ENCODE peak calls at places on chromosomes 6 and 20, in ten cellular contexts. One of them, this sample, is unnamed.

GRCh38 chr20:64273109-64273508 is 17.6 kb downstream of the PCMTD2 start:
- DNase-seq in left ventricle myocardium inferior: no peak
- DNase-seq in neural progenitor cell: no peak
- DNase-seq in CD8-positive, alpha-beta T cell: no peak
- DNase-seq in AG09309: no peak
- DNase-seq in foreskin fibroblast: no peak
- DNase-seq in astrocyte of the spinal cord: no peak
- DNase-seq in thoracic aorta: no peak
- DNase-seq in NB4: no peak
- DNase-seq in fibroblast of the aortic adventitia: no peak
- DNase-seq in this sample: no peak

GRCh38 chr6:1110935-1111334 is 201.0 kb upstream of the FOXQ1 start:
- DNase-seq in left ventricle myocardium inferior: no peak
- DNase-seq in neural progenitor cell: no peak
- DNase-seq in CD8-positive, alpha-beta T cell: no peak
- DNase-seq in AG09309: no peak
- DNase-seq in foreskin fibroblast: no peak
- DNase-seq in astrocyte of the spinal cord: no peak
- DNase-seq in thoracic aorta: no peak
- DNase-seq in NB4: no peak
- DNase-seq in fibroblast of the aortic adventitia: no peak
- DNase-seq in this sample: no peak

GRCh38 chr6:21502682-21503081 is 90.9 kb upstream of the SOX4 start:
- DNase-seq in left ventricle myocardium inferior: no peak
- DNase-seq in neural progenitor cell: no peak
- DNase-seq in CD8-positive, alpha-beta T cell: no peak
- DNase-seq in AG09309: no peak
- DNase-seq in foreskin fibroblast: no peak
- DNase-seq in astrocyte of the spinal cord: no peak
- DNase-seq in thoracic aorta: no peak
- DNase-seq in NB4: no peak
- DNase-seq in fibroblast of the aortic adventitia: no peak
- DNase-seq in this sample: no peak

GRCh38 chr20:10603971-10604864 is 69.6 kb downstream of the JAG1 start:
- DNase-seq in left ventricle myocardium inferior: peak; percentile 31
- DNase-seq in neural progenitor cell: peak; percentile 91
- DNase-seq in CD8-positive, alpha-beta T cell: no peak
- DNase-seq in AG09309: peak; percentile 77
- DNase-seq in foreskin fibroblast: peak; percentile 88
- DNase-seq in astrocyte of the spinal cord: peak; percentile 92
- DNase-seq in thoracic aorta: no peak
- DNase-seq in NB4: no peak
- DNase-seq in fibroblast of the aortic adventitia: peak; percentile 89
- DNase-seq in this sample: no peak

GRCh38 chr6:39370021-39370420 is 47.5 kb upstream of the KCNK16 start:
- DNase-seq in left ventricle myocardium inferior: no peak
- DNase-seq in neural progenitor cell: no peak
- DNase-seq in CD8-positive, alpha-beta T cell: no peak
- DNase-seq in AG09309: no peak
- DNase-seq in foreskin fibroblast: no peak
- DNase-seq in astrocyte of the spinal cord: no peak
- DNase-seq in thoracic aorta: no peak
- DNase-seq in NB4: no peak
- DNase-seq in fibroblast of the aortic adventitia: no peak
- DNase-seq in this sample: no peak

GRCh38 chr6:27176096-27176495 is 71.4 kb upstream of the PRSS16 start:
- DNase-seq in left ventricle myocardium inferior: no peak
- DNase-seq in neural progenitor cell: no peak
- DNase-seq in CD8-positive, alpha-beta T cell: no peak
- DNase-seq in AG09309: no peak
- DNase-seq in foreskin fibroblast: no peak
- DNase-seq in astrocyte of the spinal cord: peak; percentile 15
- DNase-seq in thoracic aorta: no peak
- DNase-seq in NB4: peak; percentile 31
- DNase-seq in fibroblast of the aortic adventitia: peak; percentile 24
- DNase-seq in this sample: peak; percentile 13

GRCh38 chr20:63270606-63271325 is 1.8 kb upstream of the ARFGAP1 start:
- DNase-seq in left ventricle myocardium inferior: no peak
- DNase-seq in neural progenitor cell: no peak
- DNase-seq in CD8-positive, alpha-beta T cell: no peak
- DNase-seq in AG09309: no peak
- DNase-seq in foreskin fibroblast: peak; percentile 25
- DNase-seq in astrocyte of the spinal cord: no peak
- DNase-seq in thoracic aorta: no peak
- DNase-seq in NB4: peak; percentile 26
- DNase-seq in fibroblast of the aortic adventitia: no peak
- DNase-seq in this sample: no peak

GRCh38 chr6:157994126-157994795 is 12.6 kb downstream of the SYNJ2 start:
- DNase-seq in left ventricle myocardium inferior: no peak
- DNase-seq in neural progenitor cell: no peak
- DNase-seq in CD8-positive, alpha-beta T cell: no peak
- DNase-seq in AG09309: no peak
- DNase-seq in foreskin fibroblast: no peak
- DNase-seq in astrocyte of the spinal cord: no peak
- DNase-seq in thoracic aorta: no peak
- DNase-seq in NB4: no peak
- DNase-seq in fibroblast of the aortic adventitia: no peak
- DNase-seq in this sample: no peak

GRCh38 chr6:161542581-161542980 is 268.7 kb upstream of the AGPAT4 start:
- DNase-seq in left ventricle myocardium inferior: no peak
- DNase-seq in neural progenitor cell: no peak
- DNase-seq in CD8-positive, alpha-beta T cell: no peak
- DNase-seq in AG09309: no peak
- DNase-seq in foreskin fibroblast: no peak
- DNase-seq in astrocyte of the spinal cord: no peak
- DNase-seq in thoracic aorta: no peak
- DNase-seq in NB4: no peak
- DNase-seq in fibroblast of the aortic adventitia: no peak
- DNase-seq in this sample: no peak

GRCh38 chr6:90397929-90398674 is 101.5 kb upstream of the BACH2 start:
- DNase-seq in left ventricle myocardium inferior: no peak
- DNase-seq in neural progenitor cell: no peak
- DNase-seq in CD8-positive, alpha-beta T cell: peak; percentile 78
- DNase-seq in AG09309: no peak
- DNase-seq in foreskin fibroblast: no peak
- DNase-seq in astrocyte of the spinal cord: no peak
- DNase-seq in thoracic aorta: no peak
- DNase-seq in NB4: peak; percentile 34
- DNase-seq in fibroblast of the aortic adventitia: no peak
- DNase-seq in this sample: peak; percentile 21

GRCh38 chr6:143187173-143187908 is 126.7 kb downstream of the AIG1 start:
- DNase-seq in left ventricle myocardium inferior: no peak
- DNase-seq in neural progenitor cell: no peak
- DNase-seq in CD8-positive, alpha-beta T cell: no peak
- DNase-seq in AG09309: peak; percentile 85
- DNase-seq in foreskin fibroblast: peak; percentile 58
- DNase-seq in astrocyte of the spinal cord: peak; percentile 89
- DNase-seq in thoracic aorta: no peak
- DNase-seq in NB4: no peak
- DNase-seq in fibroblast of the aortic adventitia: peak; percentile 93
- DNase-seq in this sample: no peak

GRCh38 chr6:149834513-149835481 is 29.4 kb downstream of the LRP11 start:
- DNase-seq in left ventricle myocardium inferior: no peak
- DNase-seq in neural progenitor cell: peak; percentile 55
- DNase-seq in CD8-positive, alpha-beta T cell: peak; percentile 82
- DNase-seq in AG09309: no peak
- DNase-seq in foreskin fibroblast: no peak
- DNase-seq in astrocyte of the spinal cord: peak; percentile 77
- DNase-seq in thoracic aorta: peak; percentile 28
- DNase-seq in NB4: peak; percentile 74
- DNase-seq in fibroblast of the aortic adventitia: peak; percentile 87
- DNase-seq in this sample: peak; percentile 64

GRCh38 chr6:41257369-41258195 is 28.9 kb downstream of the TREM1 start:
- DNase-seq in left ventricle myocardium inferior: no peak
- DNase-seq in neural progenitor cell: no peak
- DNase-seq in CD8-positive, alpha-beta T cell: no peak
- DNase-seq in AG09309: peak; percentile 53
- DNase-seq in foreskin fibroblast: peak; percentile 67
- DNase-seq in astrocyte of the spinal cord: peak; percentile 61
- DNase-seq in thoracic aorta: no peak
- DNase-seq in NB4: no peak
- DNase-seq in fibroblast of the aortic adventitia: peak; percentile 66
- DNase-seq in this sample: no peak

DNA sequence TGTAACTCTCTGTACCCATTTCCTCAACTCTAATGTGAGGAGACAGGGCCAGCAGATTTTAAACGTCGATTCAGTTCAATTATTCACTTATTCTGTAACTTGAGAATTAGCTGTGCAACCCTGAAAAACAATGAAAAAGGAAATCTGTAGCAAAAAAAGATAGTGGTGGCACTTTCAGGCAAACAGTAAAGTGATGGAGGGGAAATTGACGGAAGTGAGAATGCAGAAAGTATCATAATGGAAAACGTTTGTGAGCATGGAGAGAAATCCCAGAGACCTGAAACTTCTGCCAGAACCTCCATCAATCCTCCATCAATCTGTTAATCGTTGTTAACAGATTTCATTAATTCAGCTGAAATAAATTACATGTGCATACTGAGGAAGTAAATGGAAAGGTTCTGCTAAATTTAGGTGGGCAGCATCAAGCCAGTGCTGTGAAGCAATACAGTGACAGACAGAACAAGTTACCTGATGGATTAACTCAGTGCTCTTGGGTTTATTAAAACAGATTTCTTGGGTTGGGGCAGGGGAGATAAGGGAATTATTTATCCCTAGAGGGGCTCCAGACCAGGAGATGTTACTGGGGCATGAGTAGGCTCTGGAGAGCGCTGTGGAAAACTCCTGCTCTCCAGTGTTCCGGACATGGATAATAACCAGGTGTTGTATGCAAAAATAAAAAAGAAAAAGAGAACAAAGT is 17.5 kb downstream of the KIZ start:
- DNase-seq in left ventricle myocardium inferior: no peak
- DNase-seq in neural progenitor cell: no peak
- DNase-seq in CD8-positive, alpha-beta T cell: no peak
- DNase-seq in AG09309: no peak
- DNase-seq in foreskin fibroblast: no peak
- DNase-seq in astrocyte of the spinal cord: no peak
- DNase-seq in thoracic aorta: no peak
- DNase-seq in NB4: no peak
- DNase-seq in fibroblast of the aortic adventitia: no peak
- DNase-seq in this sample: no peak
- H3K4me3 ChIP-seq in left ventricle myocardium inferior: no peak overlapping the region
- H3K4me3 ChIP-seq in neural progenitor cell: no peak overlapping the region
- H3K4me3 ChIP-seq in CD8-positive, alpha-beta T cell: no peak overlapping the region
- H3K4me3 ChIP-seq in AG09309: no peak overlapping the region
- H3K4me3 ChIP-seq in foreskin fibroblast: no peak overlapping the region
- H3K4me3 ChIP-seq in astrocyte of the spinal cord: no peak overlapping the region
- H3K4me3 ChIP-seq in thoracic aorta: no peak overlapping the region
- H3K4me3 ChIP-seq in NB4: no peak overlapping the region
- H3K4me3 ChIP-seq in fibroblast of the aortic adventitia: no peak overlapping the region
- H3K4me3 ChIP-seq in this sample: no peak overlapping the region

DNA sequence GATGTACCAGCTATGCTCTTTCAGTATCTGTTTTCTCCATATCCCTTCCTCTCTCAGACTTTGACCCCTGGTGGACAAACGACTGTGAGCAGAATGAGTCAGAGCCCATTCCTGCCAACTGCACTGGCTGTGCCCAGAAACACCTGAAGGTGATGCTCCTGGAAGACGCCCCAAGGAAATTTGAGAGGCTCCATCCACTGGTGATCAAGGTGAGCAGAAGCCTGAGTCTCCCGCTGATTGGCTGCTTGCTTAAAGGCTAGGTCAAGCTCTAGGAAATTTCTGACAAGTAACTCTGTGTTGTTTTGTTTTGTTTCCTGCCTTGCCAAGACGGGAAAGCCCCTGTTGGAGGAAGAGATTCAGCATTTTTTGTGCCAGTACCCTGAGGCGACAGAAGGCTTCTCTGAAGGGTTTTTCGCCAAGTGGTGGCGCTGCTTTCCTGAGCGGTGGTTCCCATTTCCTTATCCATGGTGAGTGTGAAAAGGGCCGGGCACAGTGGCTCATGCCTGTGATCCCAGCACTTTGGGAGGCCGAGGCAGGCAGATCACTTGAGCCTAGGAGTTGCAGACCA is 28.6 kb downstream of the C6orf89 start:
- DNase-seq in left ventricle myocardium inferior: no peak
- DNase-seq in neural progenitor cell: peak; percentile 61
- DNase-seq in CD8-positive, alpha-beta T cell: no peak
- DNase-seq in AG09309: no peak
- DNase-seq in foreskin fibroblast: no peak
- DNase-seq in astrocyte of the spinal cord: peak; percentile 55
- DNase-seq in thoracic aorta: no peak
- DNase-seq in NB4: no peak
- DNase-seq in fibroblast of the aortic adventitia: peak; percentile 37
- DNase-seq in this sample: no peak
- TF ChIP-seq CTCF in left ventricle myocardium inferior: peak; percentile 33
- TF ChIP-seq CTCF in neural progenitor cell: peak; percentile 50
- TF ChIP-seq CTCF in CD8-positive, alpha-beta T cell: no peak
- TF ChIP-seq CTCF in AG09309: peak; percentile 46
- TF ChIP-seq CTCF in foreskin fibroblast: peak; percentile 33
- TF ChIP-seq CTCF in astrocyte of the spinal cord: peak; percentile 40
- TF ChIP-seq CTCF in thoracic aorta: peak; percentile 25
- TF ChIP-seq CTCF in NB4: no peak
- TF ChIP-seq CTCF in fibroblast of the aortic adventitia: peak; percentile 38
- TF ChIP-seq CTCF in this sample: peak; percentile 5

DNA sequence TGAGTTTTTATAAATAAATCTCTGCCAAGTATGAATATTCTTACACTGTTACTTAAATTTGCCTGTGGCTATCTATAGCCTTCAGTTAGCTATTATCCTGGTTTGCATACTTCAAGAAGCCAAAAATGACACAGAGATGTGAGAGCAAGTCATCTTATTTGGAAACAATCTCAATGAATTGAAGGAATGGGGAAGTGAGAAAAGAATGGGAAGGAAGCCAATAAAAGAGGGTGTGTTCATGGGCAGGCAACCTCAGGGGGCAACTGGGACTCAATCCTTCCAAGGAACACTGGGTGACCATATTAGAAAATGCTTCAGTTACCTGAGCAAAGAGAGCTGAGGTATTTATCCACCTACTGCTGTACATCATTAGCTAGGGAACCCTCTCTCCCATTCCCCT is 9.9 kb downstream of the HAO1 start:
- DNase-seq in left ventricle myocardium inferior: no peak
- DNase-seq in neural progenitor cell: no peak
- DNase-seq in CD8-positive, alpha-beta T cell: no peak
- DNase-seq in AG09309: no peak
- DNase-seq in foreskin fibroblast: no peak
- DNase-seq in astrocyte of the spinal cord: no peak
- DNase-seq in thoracic aorta: no peak
- DNase-seq in NB4: no peak
- DNase-seq in fibroblast of the aortic adventitia: peak; percentile 10
- DNase-seq in this sample: no peak
- H3K4me3 ChIP-seq in left ventricle myocardium inferior: no peak overlapping the region
- H3K4me3 ChIP-seq in neural progenitor cell: no peak overlapping the region
- H3K4me3 ChIP-seq in CD8-positive, alpha-beta T cell: no peak overlapping the region
- H3K4me3 ChIP-seq in AG09309: no peak overlapping the region
- H3K4me3 ChIP-seq in foreskin fibroblast: no peak overlapping the region
- H3K4me3 ChIP-seq in astrocyte of the spinal cord: no peak overlapping the region
- H3K4me3 ChIP-seq in thoracic aorta: no peak overlapping the region
- H3K4me3 ChIP-seq in NB4: no peak overlapping the region
- H3K4me3 ChIP-seq in fibroblast of the aortic adventitia: no peak overlapping the region
- H3K4me3 ChIP-seq in this sample: no peak overlapping the region

DNA sequence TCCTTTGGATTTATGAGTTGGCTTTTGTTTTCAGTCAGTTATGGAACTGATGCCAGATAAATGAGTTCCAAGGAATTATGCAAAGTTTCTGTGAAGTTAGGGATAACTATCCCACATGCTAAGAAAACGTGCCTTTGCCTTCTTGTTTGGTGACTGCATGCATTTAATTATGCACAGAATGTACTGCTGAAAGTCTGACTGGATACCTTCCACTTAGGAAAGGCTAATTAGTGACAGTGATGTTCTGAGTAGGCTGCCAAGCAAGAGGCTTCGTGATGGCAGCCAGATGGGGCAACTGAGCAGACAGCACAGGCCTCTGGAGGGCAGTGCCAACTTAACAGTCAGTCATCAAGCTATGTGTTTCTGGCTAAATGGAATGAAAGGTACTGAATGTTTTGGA is 289.9 kb downstream of the CD109 start:
- DNase-seq in left ventricle myocardium inferior: no peak
- DNase-seq in neural progenitor cell: peak; percentile 39
- DNase-seq in CD8-positive, alpha-beta T cell: no peak
- DNase-seq in AG09309: peak; percentile 94
- DNase-seq in foreskin fibroblast: peak; percentile 84
- DNase-seq in astrocyte of the spinal cord: no peak
- DNase-seq in thoracic aorta: no peak
- DNase-seq in NB4: peak; percentile 9
- DNase-seq in fibroblast of the aortic adventitia: peak; percentile 27
- DNase-seq in this sample: peak; percentile 1
- TF ChIP-seq CTCF in left ventricle myocardium inferior: no peak
- TF ChIP-seq CTCF in neural progenitor cell: peak; percentile 41
- TF ChIP-seq CTCF in CD8-positive, alpha-beta T cell: no peak
- TF ChIP-seq CTCF in AG09309: peak; percentile 61
- TF ChIP-seq CTCF in foreskin fibroblast: peak; percentile 35
- TF ChIP-seq CTCF in astrocyte of the spinal cord: peak; percentile 21
- TF ChIP-seq CTCF in thoracic aorta: no peak
- TF ChIP-seq CTCF in NB4: peak; percentile 17
- TF ChIP-seq CTCF in fibroblast of the aortic adventitia: peak; percentile 18
- TF ChIP-seq CTCF in this sample: no peak

This sample was measured in GM12865.